ENCODE peak calls at places on chromosomes 11 and 22, in six cellular contexts. P is HepG2, R is A549, J is K562, Y is NB4, V is GM12878. D is an unnamed sample.

GRCh38 chr22:38422615-38423511 is 32.1 kb downstream of the KCNJ4 start:
- DNase-seq in V (no peak), R (no peak), J (peak), P (no peak), Y (no peak), D (no peak)

GRCh38 chr11:104968365-104968855 is at the start of gene CASP4:
- DNase-seq in P (peak), J (no peak), Y (peak), R (peak), V (peak), D (peak)

GRCh38 chr11:129828301-129828836 is 12.7 kb downstream of the TMEM45B start:
- DNase-seq in R (no peak), P (peak), V (no peak), J (peak), Y (no peak), D (no peak)

GRCh38 chr11:2860636-2861035 is 24.9 kb downstream of the CDKN1C start:
- DNase-seq in R (peak), P (peak), V (peak), Y (peak), J (no peak), D (no peak)

GRCh38 chr11:10288881-10289764 is 4.9 kb downstream of the SBF2 start:
- DNase-seq in Y (no peak), V (no peak), R (no peak), J (no peak), P (peak), D (no peak)

GRCh38 chr11:88414385-88414861 is 76.9 kb upstream of the CTSC start:
- DNase-seq in V (no peak), Y (peak), P (no peak), J (peak), R (no peak), D (peak)

GRCh38 chr22:22755778-22756100 is 111.3 kb downstream of the GGTLC2 start:
- DNase-seq in J (no peak), Y (no peak), P (no peak), V (no peak), R (no peak), D (no peak)

GRCh38 chr11:122036022-122036421 is 80.0 kb downstream of the BLID start:
- DNase-seq in V (no peak), P (no peak), Y (no peak), J (no peak), R (no peak), D (no peak)

GRCh38 chr22:41636467-41636866 is 15.4 kb downstream of the XRCC6 start:
- DNase-seq in Y (no peak), J (no peak), P (no peak), R (peak), V (no peak), D (no peak)

GRCh38 chr22:46934746-46935491 is 172.5 kb downstream of the TBC1D22A start:
- DNase-seq in R (peak), Y (peak), J (peak), P (peak), V (peak), D (peak)

GRCh38 chr11:36065436-36065835 is 121.6 kb downstream of the LDLRAD3 start:
- DNase-seq in P (no peak), R (no peak), V (no peak), Y (no peak), J (peak), D (no peak)

GRCh38 chr11:7609015-7609414 is 64.3 kb downstream of the CYB5R2 start:
- DNase-seq in R (no peak), Y (no peak), V (no peak), J (no peak), P (no peak), D (no peak)

GRCh38 chr22:37088750-37089408 is 20.6 kb downstream of the TMPRSS6 start:
- DNase-seq in J (no peak), Y (no peak), R (no peak), V (no peak), P (no peak), D (no peak)

GRCh38 chr11:25939691-25940090 is 392.2 kb upstream of the ANO3 start:
- DNase-seq in V (no peak), Y (no peak), P (no peak), J (no peak), R (no peak), D (no peak)

GRCh38 chr11:69383946-69384547 is 90.1 kb downstream of the MYEOV start:
- DNase-seq in P (no peak), V (no peak), Y (no peak), R (no peak), J (no peak), D (no peak)
- TF ChIP-seq MYC in P (no peak), V (no peak), Y (no peak), R (no peak), J (no peak), D (no peak)

GRCh38 chr11:118010738-118011461 is 24.7 kb downstream of the IL10RA start:
- DNase-seq in R (no peak), V (peak), J (peak), Y (peak), P (no peak), D (no peak)
- TF ChIP-seq MYC in R (no peak), V (no peak), J (no peak), Y (peak), P (no peak), D (no peak)

DNA sequence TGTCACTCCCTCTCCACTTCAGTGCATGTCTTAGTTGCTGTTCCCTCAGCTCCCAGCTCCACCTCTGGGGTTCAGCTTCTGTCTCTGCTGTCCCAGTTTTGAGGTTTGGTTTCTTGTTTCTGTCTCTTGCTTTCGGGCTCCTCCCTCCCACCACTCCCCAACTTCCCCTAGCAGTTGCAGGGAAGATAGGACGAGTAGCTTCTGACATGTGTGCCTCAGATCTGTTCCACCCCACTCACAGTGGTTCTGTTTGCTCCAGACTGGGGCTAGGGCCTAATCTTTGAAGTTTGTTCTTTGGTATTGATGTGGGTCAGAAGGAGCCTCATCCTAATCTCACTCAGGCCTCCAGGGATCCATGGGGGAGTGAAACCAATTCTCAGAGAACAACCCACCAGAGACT is 2.6 kb upstream of the RRM1 start:
- DNase-seq in V (no peak), Y (peak), J (peak), R (no peak), P (no peak), D (no peak)
- TF ChIP-seq MYC in V (no peak), Y (no peak), J (no peak), R (no peak), P (no peak), D (no peak)

GRCh38 chr11:13337986-13338436 is 60.4 kb downstream of the BMAL1 start:
- DNase-seq in P (no peak), R (peak), J (no peak), V (no peak), Y (peak), D (peak)

GRCh38 chr11:13336246-13336873 is 58.8 kb downstream of the BMAL1 start:
- DNase-seq in V (no peak), P (no peak), J (no peak), R (peak), Y (no peak), D (no peak)

GRCh38 chr11:13338437-13339069 is 61.0 kb downstream of the BMAL1 start:
- DNase-seq in R (peak), J (peak), V (no peak), Y (peak), P (no peak), D (no peak)

GRCh38 chr11:13341028-13341427 is 63.4 kb downstream of the BMAL1 start:
- DNase-seq in P (no peak), V (no peak), J (no peak), Y (peak), R (no peak), D (no peak)

GRCh38 chr11:13339196-13340153 is 61.9 kb downstream of the BMAL1 start:
- DNase-seq in Y (peak), P (no peak), R (peak), J (peak), V (no peak), D (peak)
- TF ChIP-seq MYC in Y (no peak), P (no peak), R (no peak), J (no peak), V (no peak), D (no peak)

GRCh38 chr11:72423840-72424239 is 10.5 kb downstream of the CLPB start:
- DNase-seq in J (no peak), Y (no peak), V (no peak), R (no peak), P (no peak), D (no peak)

GRCh38 chr11:72426054-72426757 is 8.1 kb downstream of the CLPB start:
- DNase-seq in R (no peak), J (no peak), Y (no peak), V (no peak), P (no peak), D (no peak)

GRCh38 chr11:72426758-72427157 is 7.6 kb downstream of the CLPB start:
- DNase-seq in P (no peak), J (no peak), R (no peak), V (no peak), Y (no peak), D (no peak)

GRCh38 chr11:72422414-72422813 is 11.9 kb downstream of the CLPB start:
- DNase-seq in P (peak), J (no peak), Y (no peak), R (no peak), V (no peak), D (no peak)

DNA sequence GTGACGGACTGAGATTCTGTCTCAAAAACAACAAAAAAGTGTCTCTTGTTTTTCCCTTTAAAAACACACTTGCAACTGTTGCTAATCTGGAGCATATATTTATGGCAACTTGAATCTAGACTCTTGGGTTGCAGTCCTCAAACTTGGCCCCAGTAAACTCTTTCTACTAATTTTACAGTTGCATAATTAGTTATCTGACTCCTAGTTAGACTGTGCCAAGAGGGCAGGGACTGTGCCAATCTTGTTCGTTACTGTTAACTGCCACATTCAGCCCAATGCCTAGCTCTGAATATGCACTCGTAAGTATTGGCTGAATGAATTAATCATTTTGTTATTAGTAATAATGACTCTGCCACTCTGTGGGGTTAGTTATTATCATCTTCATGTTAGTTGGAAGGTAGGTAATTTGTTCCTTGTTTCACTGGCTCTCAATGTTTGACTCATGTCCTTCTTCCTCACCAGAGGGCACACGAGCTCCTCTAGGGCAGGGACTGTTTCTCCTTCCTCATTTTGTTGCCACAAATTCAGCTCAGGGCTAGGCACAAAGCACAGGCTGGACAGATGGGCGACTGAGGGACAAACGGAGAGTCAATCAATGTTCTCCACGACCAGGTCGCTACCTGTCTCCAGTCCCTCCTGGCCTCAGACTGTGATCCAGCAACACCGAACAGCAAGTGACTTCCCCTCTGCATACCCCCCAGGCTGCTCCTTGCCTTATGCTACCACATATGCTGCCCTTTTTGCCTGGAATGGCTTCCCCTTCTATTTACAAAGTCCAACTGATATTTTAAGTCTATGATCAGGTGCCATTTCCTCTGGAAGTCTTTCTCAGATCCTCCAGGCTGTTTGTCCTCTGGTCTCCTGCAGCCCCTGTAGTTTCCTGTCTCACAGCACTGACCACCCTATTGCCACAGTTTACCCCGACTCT is 9.0 kb downstream of the CLPB start:
- DNase-seq in P (no peak), R (no peak), Y (peak), V (no peak), J (no peak), D (no peak)
- TF ChIP-seq MYC in P (no peak), R (no peak), Y (no peak), V (no peak), J (no peak), D (no peak)